ENCODE peak calls at places on chromosomes 3 and 15, in seven cellular contexts. R, A, W, L, Z, H and T are unnamed samples.

GRCh38 chr3:25856902-25857518 is 67.1 kb downstream of the OXSM start:
- DNase-seq in R (peak), W (peak), A (peak), L (no peak), H (no peak), Z (no peak), T (no peak)

GRCh38 chr15:49155834-49156627 is 632 bp upstream of the COPS2 start:
- DNase-seq in H (no peak), A (peak), L (peak), Z (no peak), W (peak), R (no peak), T (no peak)

GRCh38 chr15:48084759-48085420 is 35.9 kb upstream of the SLC24A5 start:
- DNase-seq in L (peak), R (no peak), W (no peak), A (peak), Z (no peak), H (no peak), T (no peak)

GRCh38 chr15:50096158-50096821 is 22.7 kb downstream of the ATP8B4 start:
- DNase-seq in H (no peak), W (no peak), Z (no peak), L (no peak), R (no peak), A (no peak), T (no peak)

GRCh38 chr3:138768126-138768525 is 66.6 kb downstream of the PIK3CB start:
- DNase-seq in R (no peak), W (no peak), Z (no peak), H (no peak), L (no peak), A (no peak), T (no peak)

GRCh38 chr3:124292329-124292728 is 300.4 kb upstream of the ROPN1 start:
- DNase-seq in A (no peak), W (no peak), Z (peak), R (no peak), L (no peak), H (no peak), T (no peak)

GRCh38 chr3:120420855-120421570 is 29.8 kb downstream of the FSTL1 start:
- DNase-seq in H (no peak), L (peak), R (no peak), Z (no peak), W (peak), A (peak), T (no peak)

GRCh38 chr15:66702770-66703539 is 919 bp downstream of the SMAD6 start:
- DNase-seq in A (no peak), W (no peak), Z (no peak), R (no peak), L (peak), H (peak), T (no peak)

GRCh38 chr15:56490461-56490860 is 25.5 kb upstream of the MNS1 start:
- DNase-seq in L (no peak), A (no peak), W (no peak), R (no peak), Z (no peak), H (no peak), T (no peak)

GRCh38 chr3:148459931-148460513 is 237.7 kb upstream of the AGTR1 start:
- DNase-seq in L (no peak), H (no peak), W (peak), R (no peak), Z (no peak), A (peak), T (no peak)

GRCh38 chr3:12194209-12194608 is 35.5 kb upstream of the TIMP4 start:
- DNase-seq in R (peak), Z (no peak), A (peak), W (peak), L (no peak), H (no peak), T (peak)

GRCh38 chr3:149044329-149045083 is 41.8 kb downstream of the HLTF start:
- DNase-seq in W (no peak), R (no peak), A (no peak), Z (no peak), H (no peak), L (no peak), T (no peak)

GRCh38 chr15:90037961-90038633 is 37.0 kb downstream of the ZNF710 start:
- DNase-seq in H (peak), A (peak), R (no peak), Z (no peak), L (no peak), W (no peak), T (no peak)

GRCh38 chr15:92970656-92971055 is 70.5 kb downstream of the CHD2 start:
- DNase-seq in W (peak), A (no peak), R (no peak), H (no peak), Z (no peak), L (no peak), T (no peak)

GRCh38 chr3:147384210-147385058 is 21.9 kb downstream of the ZIC4 start:
- DNase-seq in W (no peak), L (no peak), A (no peak), H (no peak), R (no peak), Z (no peak), T (no peak)

GRCh38 chr3:106619-107018 is 89.9 kb upstream of the CHL1 start:
- DNase-seq in Z (no peak), L (no peak), R (no peak), A (no peak), H (no peak), W (no peak), T (no peak)

GRCh38 chr15:98308117-98308516 is 340.2 kb upstream of the IGF1R start:
- DNase-seq in W (no peak), R (no peak), H (no peak), Z (no peak), L (no peak), A (no peak), T (no peak)

GRCh38 chr3:119206611-119207511 is 33.5 kb downstream of the UPK1B start:
- DNase-seq in R (no peak), W (no peak), L (no peak), H (no peak), A (no peak), Z (no peak), T (no peak)

GRCh38 chr3:146275476-146275875 is 24.6 kb upstream of the PLSCR4 start:
- DNase-seq in W (no peak), L (no peak), R (no peak), Z (no peak), A (no peak), H (no peak), T (no peak)

GRCh38 chr3:4079354-4080180 is 223.6 kb upstream of the SETMAR start:
- DNase-seq in H (no peak), R (no peak), Z (no peak), W (no peak), L (no peak), A (no peak), T (no peak)

GRCh38 chr15:91216000-91216399 is 115.9 kb downstream of the SV2B start:
- DNase-seq in R (no peak), A (no peak), Z (no peak), W (no peak), L (no peak), H (no peak), T (no peak)

GRCh38 chr3:149390772-149391212 is 13.3 kb upstream of the TM4SF1 start:
- DNase-seq in Z (no peak), W (no peak), R (no peak), A (peak), H (no peak), L (no peak), T (no peak)

GRCh38 chr15:68820205-68820588 is 498 bp downstream of the ANP32A start:
- DNase-seq in L (peak), Z (peak), W (no peak), H (peak), A (peak), R (no peak), T (no peak)

GRCh38 chr3:169218314-169218983 is 445.1 kb downstream of the MECOM start:
- DNase-seq in H (no peak), Z (peak), W (peak), A (peak), R (no peak), L (peak), T (no peak)

GRCh38 chr3:196555295-196555694 is 13.1 kb downstream of the WDR53 start:
- DNase-seq in Z (no peak), W (no peak), A (no peak), L (no peak), R (no peak), H (no peak), T (no peak)

GRCh38 chr3:42736081-42736480 is 33.5 kb upstream of the HHATL start:
- DNase-seq in A (no peak), R (no peak), H (no peak), L (peak), Z (no peak), W (no peak), T (no peak)

GRCh38 chr3:52272831-52273230 is 5.6 kb downstream of the WDR82 start:
- DNase-seq in H (no peak), Z (no peak), W (no peak), R (no peak), L (peak), A (no peak), T (no peak)

GRCh38 chr3:173932624-173933023 is 535.1 kb downstream of the NLGN1 start:
- DNase-seq in Z (no peak), L (peak), R (peak), W (peak), H (no peak), A (peak), T (peak)

GRCh38 chr3:105458518-105459215 is 92.0 kb downstream of the ALCAM start:
- DNase-seq in H (no peak), L (no peak), A (peak), W (peak), R (no peak), Z (no peak), T (no peak)

GRCh38 chr3:189275852-189276251 is 104.1 kb downstream of the TPRG1 start:
- DNase-seq in W (no peak), H (no peak), A (no peak), Z (no peak), R (no peak), L (no peak), T (no peak)

GRCh38 chr3:127264292-127264691 is 23.6 kb downstream of the PRR20G start:
- DNase-seq in H (no peak), Z (no peak), W (peak), R (no peak), A (peak), L (no peak), T (no peak)

GRCh38 chr3:39362177-39362576 is 21.0 kb upstream of the SLC25A38 start:
- DNase-seq in L (peak), R (no peak), H (no peak), Z (no peak), W (no peak), A (no peak), T (no peak)
- H3K4me3 ChIP-seq in L (no peak), R (no peak), H (no peak), Z (no peak), W (no peak), A (no peak), T (no peak)

GRCh38 chr3:15470261-15470660 is 42.9 kb downstream of the EAF1 start:
- DNase-seq in L (no peak), A (no peak), Z (no peak), W (no peak), R (no peak), H (no peak), T (no peak)
- TF ChIP-seq CTCF in L (no peak), A (no peak), Z (no peak), W (no peak), R (no peak), H (no peak), T (no peak)

GRCh38 chr15:101087172-101087769 is 164.6 kb downstream of the CHSY1 start:
- DNase-seq in H (no peak), R (no peak), W (no peak), Z (no peak), A (no peak), L (no peak), T (no peak)
- H3K4me3 ChIP-seq in H (no peak), R (no peak), W (no peak), Z (no peak), A (no peak), L (no peak), T (no peak)

GRCh38 chr3:13831386-13831996 is 48.4 kb downstream of the WNT7A start:
- DNase-seq in A (no peak), H (no peak), Z (no peak), R (no peak), W (no peak), L (no peak), T (no peak)
- TF ChIP-seq CTCF in A (no peak), H (no peak), Z (no peak), R (no peak), W (no peak), L (no peak), T (no peak)

GRCh38 chr15:78445875-78446274 is 7.9 kb downstream of the IREB2 start:
- DNase-seq in L (no peak), A (no peak), W (no peak), H (no peak), R (no peak), Z (no peak), T (no peak)

GRCh38 chr15:78444255-78444654 is 6.2 kb downstream of the IREB2 start:
- DNase-seq in Z (no peak), A (no peak), L (no peak), R (no peak), H (no peak), W (no peak), T (no peak)

GRCh38 chr15:78448441-78449219 is 10.6 kb downstream of the IREB2 start:
- DNase-seq in Z (no peak), L (no peak), A (no peak), H (no peak), W (no peak), R (no peak), T (no peak)

GRCh38 chr15:78449220-78449999 is 11.4 kb downstream of the IREB2 start:
- DNase-seq in A (no peak), R (no peak), H (no peak), W (no peak), Z (no peak), L (no peak), T (no peak)

DNA sequence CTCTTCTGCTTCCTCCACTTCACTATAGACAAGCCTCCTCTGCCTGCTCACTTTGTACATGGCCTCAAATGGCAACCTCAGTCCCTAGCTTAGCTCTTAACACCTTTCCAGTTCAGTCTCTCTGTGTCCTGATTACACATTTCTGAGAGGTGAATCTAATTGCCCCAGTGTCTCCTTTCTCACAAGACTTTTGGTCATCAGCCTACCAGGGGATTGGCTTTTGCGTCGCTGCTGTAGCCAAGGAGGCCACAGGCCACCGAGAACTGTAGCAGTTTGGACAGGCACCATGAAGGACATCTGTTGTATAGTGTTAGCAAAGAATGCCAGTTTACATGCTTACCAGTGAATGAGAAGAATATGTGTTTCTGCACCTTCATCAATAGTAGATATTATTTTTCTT is 8.5 kb downstream of the IREB2 start:
- DNase-seq in Z (no peak), H (no peak), A (no peak), L (no peak), W (no peak), R (no peak), T (no peak)
- H3K4me3 ChIP-seq in Z (no peak), H (no peak), A (no peak), L (no peak), W (no peak), R (no peak), T (no peak)

DNA sequence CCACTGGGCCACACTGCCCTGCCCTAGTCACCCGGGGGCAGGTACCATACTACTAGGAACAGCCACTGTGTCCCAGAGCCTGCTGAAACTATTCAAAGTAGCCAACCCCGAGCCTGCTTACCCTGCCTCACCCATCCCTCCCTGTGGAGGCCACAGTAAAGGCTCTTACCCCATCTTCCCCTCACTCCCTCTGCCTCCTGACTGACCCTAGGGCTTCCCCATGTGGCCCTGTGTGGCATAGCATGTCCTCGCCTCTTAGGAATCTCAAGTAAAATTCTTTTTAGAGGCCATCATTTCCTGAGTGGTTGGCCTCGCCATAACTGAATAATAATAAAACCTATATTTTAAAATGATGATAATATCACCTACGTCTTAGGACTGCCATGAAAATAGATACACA is 112.2 kb upstream of the SLC6A11 start:
- DNase-seq in R (no peak), W (peak), L (no peak), H (no peak), A (peak), Z (no peak), T (no peak)
- TF ChIP-seq CTCF in R (peak), W (peak), L (no peak), H (no peak), A (peak), Z (no peak), T (peak)

GRCh38 chr3:156594229-156594683 is 39.3 kb upstream of the SSR3 start:
- DNase-seq in R (no peak), L (no peak), Z (no peak), W (no peak), A (no peak), H (no peak), T (no peak)
- H3K4me3 ChIP-seq in R (no peak), L (no peak), Z (no peak), W (peak), A (no peak), H (peak), T (no peak)

GRCh38 chr15:26294062-26294689 is 431.0 kb upstream of the ATP10A start:
- DNase-seq in W (no peak), Z (no peak), A (no peak), L (no peak), H (no peak), R (no peak), T (no peak)
- TF ChIP-seq CTCF in W (no peak), Z (no peak), A (no peak), L (no peak), H (no peak), R (no peak), T (no peak)

GRCh38 chr3:46537316-46537715 is 28.8 kb downstream of the LRRC2 start:
- DNase-seq in R (no peak), Z (no peak), W (no peak), A (no peak), L (no peak), H (no peak), T (no peak)

GRCh38 chr3:46540550-46540949 is 25.6 kb downstream of the LRRC2 start:
- DNase-seq in W (no peak), Z (no peak), H (no peak), A (no peak), L (no peak), R (no peak), T (no peak)

GRCh38 chr3:46538803-46539442 is 27.2 kb downstream of the LRRC2 start:
- DNase-seq in L (peak), H (peak), W (peak), Z (peak), A (peak), R (no peak), T (no peak)

GRCh38 chr3:46537789-46538188 is 28.3 kb downstream of the LRRC2 start:
- DNase-seq in Z (no peak), H (no peak), A (no peak), W (no peak), L (no peak), R (no peak), T (no peak)

DNA sequence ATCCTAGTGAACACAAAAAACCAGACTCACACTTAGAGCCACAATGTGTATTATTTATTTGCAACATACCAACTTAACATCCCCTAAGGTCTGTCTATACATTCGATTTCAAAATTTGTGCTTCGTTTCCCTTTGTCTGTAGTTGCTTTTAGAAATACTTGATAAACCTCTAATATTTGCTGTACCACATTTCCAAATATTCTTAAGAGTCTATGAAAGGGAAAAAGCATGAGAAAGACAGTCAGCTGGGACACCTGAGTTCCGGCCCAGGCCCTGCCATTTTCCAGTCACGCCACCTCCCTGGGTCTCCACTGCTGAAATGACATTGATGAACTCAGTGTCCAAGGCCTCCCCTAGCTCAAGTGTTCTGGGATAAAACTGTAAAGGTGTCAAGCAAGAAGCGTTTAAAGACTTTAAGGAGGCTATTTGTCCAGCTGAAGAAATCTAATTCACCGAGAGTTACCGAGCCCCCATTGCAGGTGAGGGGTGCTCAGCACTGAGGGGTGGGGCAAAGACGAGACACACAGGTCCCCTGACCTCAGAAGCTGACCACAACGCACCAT is 26.6 kb downstream of the LRRC2 start:
- DNase-seq in W (no peak), Z (no peak), L (no peak), R (no peak), H (no peak), A (no peak), T (no peak)
- H3K4me3 ChIP-seq in W (no peak), Z (no peak), L (no peak), R (no peak), H (peak), A (no peak), T (no peak)